ENCODE peak calls at places on chromosome 6, in four cellular contexts. One of them, this sample, is unnamed. For H3K36me3 and H3K4me1, the result is how much of the 10 kb centered on the place peaks cover.

GRCh38 chr6:43926644-43927524 is 156.9 kb downstream of the VEGFA start:
- DNase-seq in astrocyte: peak
- DNase-seq in endodermal cell: peak
- DNase-seq in upper lobe of right lung: peak
- DNase-seq in this sample: peak

GRCh38 chr6:7933794-7934193 is 23.2 kb upstream of the TXNDC5 start:
- DNase-seq in astrocyte: no peak
- DNase-seq in upper lobe of right lung: no peak
- DNase-seq in endodermal cell: no peak
- DNase-seq in this sample: no peak

GRCh38 chr6:132131777-132132176 is 180.6 kb upstream of the CCN2 start:
- DNase-seq in endodermal cell: peak
- DNase-seq in astrocyte: peak
- DNase-seq in upper lobe of right lung: no peak
- DNase-seq in this sample: peak

GRCh38 chr6:138691595-138692057 is 81.9 kb upstream of the CCDC28A start:
- DNase-seq in astrocyte: peak
- DNase-seq in upper lobe of right lung: no peak
- DNase-seq in endodermal cell: no peak
- DNase-seq in this sample: no peak

GRCh38 chr6:124870611-124871201 is 91.5 kb upstream of the RNF217 start:
- DNase-seq in upper lobe of right lung: no peak
- DNase-seq in endodermal cell: no peak
- DNase-seq in astrocyte: peak
- DNase-seq in this sample: no peak

GRCh38 chr6:169722362-169723199 is 1.7 kb downstream of the PHF10 start:
- DNase-seq in upper lobe of right lung: peak
- DNase-seq in astrocyte: peak
- DNase-seq in endodermal cell: peak
- DNase-seq in this sample: no peak

GRCh38 chr6:53134601-53135235 is 13.9 kb downstream of the GCM1 start:
- DNase-seq in astrocyte: no peak
- DNase-seq in endodermal cell: no peak
- DNase-seq in upper lobe of right lung: no peak
- DNase-seq in this sample: no peak

GRCh38 chr6:38364775-38365174 is 275.0 kb downstream of the BTBD9 start:
- DNase-seq in astrocyte: no peak
- DNase-seq in upper lobe of right lung: no peak
- DNase-seq in endodermal cell: no peak
- DNase-seq in this sample: no peak

GRCh38 chr6:26604797-26605196 is 8.0 kb downstream of the ABT1 start:
- DNase-seq in astrocyte: no peak
- DNase-seq in upper lobe of right lung: no peak
- DNase-seq in endodermal cell: no peak
- DNase-seq in this sample: no peak

GRCh38 chr6:154460306-154461071 is 50.0 kb downstream of the CNKSR3 start:
- DNase-seq in astrocyte: peak
- DNase-seq in upper lobe of right lung: no peak
- DNase-seq in endodermal cell: no peak
- DNase-seq in this sample: no peak

GRCh38 chr6:43120101-43120730 is 44.1 kb downstream of the PTK7 start:
- DNase-seq in upper lobe of right lung: no peak
- DNase-seq in astrocyte: no peak
- DNase-seq in endodermal cell: no peak
- DNase-seq in this sample: no peak

GRCh38 chr6:66930559-66931290 is 1223.7 kb upstream of the EYS start:
- DNase-seq in endodermal cell: no peak
- DNase-seq in astrocyte: peak
- DNase-seq in upper lobe of right lung: no peak
- DNase-seq in this sample: no peak

GRCh38 chr6:34460796-34461507 is 4.9 kb upstream of the PACSIN1 start:
- DNase-seq in astrocyte: no peak
- DNase-seq in upper lobe of right lung: no peak
- DNase-seq in endodermal cell: peak
- DNase-seq in this sample: no peak

GRCh38 chr6:1538348-1538747 is 71.4 kb upstream of the FOXC1 start:
- DNase-seq in astrocyte: no peak
- DNase-seq in endodermal cell: no peak
- DNase-seq in upper lobe of right lung: no peak
- DNase-seq in this sample: no peak

GRCh38 chr6:12119085-12119588 is 107.0 kb downstream of the HIVEP1 start:
- DNase-seq in endodermal cell: no peak
- DNase-seq in astrocyte: no peak
- DNase-seq in upper lobe of right lung: no peak
- DNase-seq in this sample: no peak

GRCh38 chr6:137848672-137849071 is 18.4 kb upstream of the TNFAIP3 start:
- DNase-seq in upper lobe of right lung: no peak
- DNase-seq in astrocyte: no peak
- DNase-seq in endodermal cell: no peak
- DNase-seq in this sample: no peak

GRCh38 chr6:1267790-1268762 is 43.8 kb upstream of the FOXQ1 start:
- DNase-seq in endodermal cell: no peak
- DNase-seq in astrocyte: no peak
- DNase-seq in upper lobe of right lung: no peak
- DNase-seq in this sample: no peak

GRCh38 chr6:52365871-52366540 is 4.1 kb downstream of the PAQR8 start:
- DNase-seq in astrocyte: no peak
- DNase-seq in upper lobe of right lung: no peak
- DNase-seq in endodermal cell: no peak
- DNase-seq in this sample: no peak

GRCh38 chr6:27865952-27866369 is 46.2 kb downstream of the OR2B2 start:
- DNase-seq in endodermal cell: peak
- DNase-seq in astrocyte: no peak
- DNase-seq in upper lobe of right lung: no peak
- DNase-seq in this sample: no peak

DNA sequence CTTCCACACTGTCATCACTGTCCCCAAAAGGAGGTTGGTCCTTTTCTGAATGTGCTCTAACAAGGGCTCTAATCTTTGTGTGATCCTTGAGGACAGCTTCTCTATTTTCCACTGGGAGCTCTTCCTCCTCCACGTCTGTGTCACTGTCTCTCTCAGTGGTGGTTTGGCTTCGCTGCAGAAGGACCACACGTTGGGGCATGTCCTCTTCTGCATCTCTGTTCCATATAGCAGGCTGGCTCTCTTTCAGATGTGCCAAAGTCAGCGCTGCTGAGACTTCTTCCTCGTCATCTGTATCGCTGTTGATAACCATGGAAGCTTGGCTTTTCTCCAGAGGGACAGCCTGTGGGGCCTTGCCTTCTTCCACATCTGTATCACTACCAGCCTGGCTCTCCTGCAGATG is 4.6 kb downstream of the MDC1 start:
- DNase-seq in endodermal cell: no peak
- DNase-seq in astrocyte: no peak
- DNase-seq in upper lobe of right lung: no peak
- DNase-seq in this sample: no peak
- H3K36me3 ChIP-seq in endodermal cell: half or more
- H3K36me3 ChIP-seq in astrocyte: under half
- H3K36me3 ChIP-seq in upper lobe of right lung: half or more
- H3K36me3 ChIP-seq in this sample: half or more

GRCh38 chr6:49634811-49635159 is 1.9 kb downstream of the RHAG start:
- DNase-seq in astrocyte: no peak
- DNase-seq in upper lobe of right lung: no peak
- DNase-seq in endodermal cell: no peak
- DNase-seq in this sample: no peak
- H3K4me1 ChIP-seq in astrocyte: under half
- H3K4me1 ChIP-seq in upper lobe of right lung: under half
- H3K4me1 ChIP-seq in endodermal cell: under half
- H3K4me1 ChIP-seq in this sample: under half

GRCh38 chr6:155883741-155884140 is 428.1 kb upstream of the NOX3 start:
- DNase-seq in endodermal cell: no peak
- DNase-seq in upper lobe of right lung: no peak
- DNase-seq in astrocyte: peak
- DNase-seq in this sample: no peak

GRCh38 chr6:155883334-155883731 is 427.7 kb upstream of the NOX3 start:
- DNase-seq in endodermal cell: no peak
- DNase-seq in upper lobe of right lung: no peak
- DNase-seq in astrocyte: no peak
- DNase-seq in this sample: no peak

GRCh38 chr6:155882527-155883333 is 427.1 kb upstream of the NOX3 start:
- DNase-seq in endodermal cell: no peak
- DNase-seq in astrocyte: peak
- DNase-seq in upper lobe of right lung: no peak
- DNase-seq in this sample: no peak

GRCh38 chr6:155880905-155881304 is 425.3 kb upstream of the NOX3 start:
- DNase-seq in endodermal cell: no peak
- DNase-seq in upper lobe of right lung: no peak
- DNase-seq in astrocyte: peak
- DNase-seq in this sample: no peak

GRCh38 chr6:155881845-155882526 is 426.3 kb upstream of the NOX3 start:
- DNase-seq in astrocyte: no peak
- DNase-seq in upper lobe of right lung: no peak
- DNase-seq in endodermal cell: no peak
- DNase-seq in this sample: no peak
- H3K27ac ChIP-seq in astrocyte: no peak
- H3K27ac ChIP-seq in upper lobe of right lung: peak
- H3K27ac ChIP-seq in endodermal cell: no peak
- H3K27ac ChIP-seq in this sample: no peak

GRCh38 chr6:15522026-15522425 is 140.8 kb downstream of the DTNBP1 start:
- DNase-seq in endodermal cell: peak
- DNase-seq in astrocyte: no peak
- DNase-seq in upper lobe of right lung: peak
- DNase-seq in this sample: no peak
- H3K36me3 ChIP-seq in endodermal cell: half or more
- H3K36me3 ChIP-seq in astrocyte: under half
- H3K36me3 ChIP-seq in upper lobe of right lung: half or more
- H3K36me3 ChIP-seq in this sample: under half

GRCh38 chr6:10586302-10586701 is 65.2 kb downstream of the GCNT2 start:
- DNase-seq in upper lobe of right lung: no peak
- DNase-seq in astrocyte: peak
- DNase-seq in endodermal cell: peak
- DNase-seq in this sample: no peak
- H3K4me1 ChIP-seq in upper lobe of right lung: under half
- H3K4me1 ChIP-seq in astrocyte: under half
- H3K4me1 ChIP-seq in endodermal cell: under half
- H3K4me1 ChIP-seq in this sample: under half

DNA sequence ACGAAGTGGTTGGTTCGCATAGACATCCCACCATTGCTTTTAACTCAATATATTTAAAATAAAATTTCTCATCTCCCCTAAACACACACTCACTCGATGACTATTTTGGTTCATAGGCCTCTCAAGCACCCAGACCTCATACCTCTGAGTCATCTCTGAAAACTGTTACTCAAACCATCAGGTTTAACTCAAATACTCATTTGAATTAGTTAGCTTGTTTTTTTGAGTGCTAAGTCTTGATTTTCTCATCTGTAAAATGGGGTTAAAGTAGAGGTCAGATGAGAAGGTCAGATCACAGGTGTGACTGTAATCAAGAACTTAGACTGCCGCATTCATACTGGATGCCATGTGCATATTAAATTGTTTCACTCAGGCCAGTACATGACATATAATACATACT is 243.9 kb upstream of the TENT5A start:
- DNase-seq in endodermal cell: no peak
- DNase-seq in upper lobe of right lung: no peak
- DNase-seq in astrocyte: peak
- DNase-seq in this sample: no peak
- H3K27ac ChIP-seq in endodermal cell: no peak
- H3K27ac ChIP-seq in upper lobe of right lung: no peak
- H3K27ac ChIP-seq in astrocyte: peak
- H3K27ac ChIP-seq in this sample: peak

GRCh38 chr6:148530976-148531375 is 188.3 kb downstream of the SASH1 start:
- DNase-seq in upper lobe of right lung: no peak
- DNase-seq in astrocyte: peak
- DNase-seq in endodermal cell: no peak
- DNase-seq in this sample: no peak

GRCh38 chr6:148534871-148535270 is 192.2 kb downstream of the SASH1 start:
- DNase-seq in upper lobe of right lung: no peak
- DNase-seq in astrocyte: no peak
- DNase-seq in endodermal cell: no peak
- DNase-seq in this sample: no peak

GRCh38 chr6:148530394-148530923 is 187.8 kb downstream of the SASH1 start:
- DNase-seq in upper lobe of right lung: no peak
- DNase-seq in astrocyte: peak
- DNase-seq in endodermal cell: peak
- DNase-seq in this sample: no peak

GRCh38 chr6:148533309-148534107 is 190.9 kb downstream of the SASH1 start:
- DNase-seq in astrocyte: no peak
- DNase-seq in endodermal cell: peak
- DNase-seq in upper lobe of right lung: no peak
- DNase-seq in this sample: no peak

DNA sequence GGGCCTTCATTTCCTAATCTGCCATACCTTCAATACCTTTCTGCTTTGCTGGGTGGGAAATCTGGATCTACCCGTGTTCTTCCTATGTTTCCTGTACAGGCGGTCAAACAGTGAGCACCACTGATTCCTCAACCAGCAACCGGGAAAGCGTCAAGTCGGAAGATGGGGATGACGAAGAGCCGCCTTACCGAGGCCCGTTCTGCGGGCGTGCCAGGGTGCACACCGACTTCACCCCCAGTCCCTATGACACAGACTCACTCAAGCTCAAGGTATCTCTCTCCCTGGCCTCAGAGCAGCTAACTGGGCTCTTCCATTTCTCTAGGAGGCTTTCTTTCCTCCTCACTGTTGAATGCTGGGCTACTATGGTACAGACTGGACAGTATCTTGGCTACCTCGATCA is 190.1 kb downstream of the SASH1 start:
- DNase-seq in astrocyte: no peak
- DNase-seq in upper lobe of right lung: no peak
- DNase-seq in endodermal cell: no peak
- DNase-seq in this sample: no peak
- H3K36me3 ChIP-seq in astrocyte: under half
- H3K36me3 ChIP-seq in upper lobe of right lung: half or more
- H3K36me3 ChIP-seq in endodermal cell: under half
- H3K36me3 ChIP-seq in this sample: under half

DNA sequence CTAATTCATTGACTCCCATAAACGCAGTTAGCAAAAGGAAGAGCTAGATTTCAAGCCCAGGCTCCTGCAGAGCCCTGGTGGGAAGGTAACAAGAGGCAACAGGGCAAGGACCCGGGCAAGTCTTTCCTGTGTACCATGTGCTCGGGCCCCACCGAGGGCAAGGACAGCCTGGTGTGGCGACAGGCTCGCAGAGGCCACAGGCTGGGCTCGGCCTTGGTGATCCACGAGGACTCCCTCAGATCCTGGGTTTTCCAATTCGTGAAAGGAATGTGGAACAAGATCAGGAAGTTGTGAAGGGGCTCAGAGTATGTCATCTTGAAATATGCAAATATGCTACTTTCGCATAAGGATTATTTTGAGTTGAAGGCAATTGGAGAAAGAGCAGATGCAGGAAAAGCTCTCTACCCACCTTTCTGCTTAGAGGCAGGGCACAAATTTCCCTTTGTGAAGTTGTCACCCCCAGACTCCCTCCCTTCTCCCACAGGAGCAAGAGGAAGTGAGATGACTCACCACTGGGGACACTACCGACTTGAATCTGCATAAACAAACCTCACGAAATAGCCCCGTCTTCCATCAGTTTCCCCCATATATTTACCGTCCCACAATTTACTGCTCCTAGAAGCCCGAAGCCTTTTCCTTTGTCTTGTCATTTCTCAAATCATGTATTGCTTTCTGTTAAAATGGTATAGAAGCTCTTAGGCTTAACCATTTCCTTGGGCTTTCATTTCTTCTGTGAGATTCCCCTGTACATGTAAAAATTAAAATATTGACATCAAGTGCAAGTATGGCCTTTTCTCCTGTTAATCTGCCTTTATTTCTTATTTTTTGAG is 79.0 kb downstream of the PSMG4 start:
- DNase-seq in endodermal cell: peak
- DNase-seq in astrocyte: peak
- DNase-seq in upper lobe of right lung: no peak
- DNase-seq in this sample: no peak
- H3K4me1 ChIP-seq in endodermal cell: under half
- H3K4me1 ChIP-seq in astrocyte: under half
- H3K4me1 ChIP-seq in upper lobe of right lung: under half
- H3K4me1 ChIP-seq in this sample: under half

GRCh38 chr6:106519460-106520394 is 109.6 kb downstream of the RTN4IP1 start:
- DNase-seq in endodermal cell: no peak
- DNase-seq in upper lobe of right lung: peak
- DNase-seq in astrocyte: peak
- DNase-seq in this sample: peak
- H3K27ac ChIP-seq in endodermal cell: no peak
- H3K27ac ChIP-seq in upper lobe of right lung: peak
- H3K27ac ChIP-seq in astrocyte: peak
- H3K27ac ChIP-seq in this sample: peak